ENCODE peak calls at places on chromosome 12, in five cellular contexts. D is natural killer cell, W is AG04450, Z is ascending aorta, X is NB4. J is an unnamed sample.

GRCh38 chr12:105748806-105749600 is 389.8 kb downstream of the NUAK1 start:
- DNase-seq in D (no peak), W (peak; percentile 49), Z (no peak), X (no peak), J (no peak)

GRCh38 chr12:67323007-67323406 is 53.8 kb downstream of the CAND1 start:
- DNase-seq in D (no peak), W (no peak), Z (no peak), X (no peak), J (no peak)

GRCh38 chr12:131399000-131399399 is 311.9 kb upstream of the SFSWAP start:
- DNase-seq in D (no peak), W (no peak), Z (no peak), X (no peak), J (no peak)

GRCh38 chr12:13204428-13204827 is 7.9 kb downstream of the EMP1 start:
- DNase-seq in D (no peak), W (peak; percentile 56), Z (no peak), X (no peak), J (no peak)

GRCh38 chr12:91931110-91931509 is 214.5 kb downstream of the BTG1 start:
- DNase-seq in D (no peak), W (no peak), Z (no peak), X (no peak), J (peak; percentile 64)

GRCh38 chr12:130435826-130436225 is 98.1 kb downstream of the PIWIL1 start:
- DNase-seq in D (no peak), W (no peak), Z (no peak), X (no peak), J (peak; percentile 50)

GRCh38 chr12:81520064-81520945 is 238.8 kb downstream of the PPFIA2 start:
- DNase-seq in D (no peak), W (no peak), Z (no peak), X (peak; percentile 10), J (no peak)

GRCh38 chr12:113019045-113019444 is 37.5 kb upstream of the DTX1 start:
- DNase-seq in D (no peak), W (no peak), Z (no peak), X (no peak), J (no peak)

GRCh38 chr12:82996168-82996812 is 309.6 kb downstream of the TMTC2 start:
- DNase-seq in D (no peak), W (no peak), Z (no peak), X (peak; percentile 12), J (no peak)

GRCh38 chr12:75751769-75752471 is 240.5 kb upstream of the KRR1 start:
- DNase-seq in D (no peak), W (no peak), Z (no peak), X (no peak), J (no peak)

GRCh38 chr12:91406920-91407341 is 224.3 kb upstream of the DCN start:
- DNase-seq in D (no peak), W (no peak), Z (no peak), X (no peak), J (no peak)

GRCh38 chr12:6778212-6778570 is 5.9 kb downstream of the LAG3 start:
- DNase-seq in D (no peak), W (no peak), Z (no peak), X (no peak), J (peak; percentile 91)

GRCh38 chr12:55938826-55939501 is 8.0 kb downstream of the DGKA start:
- DNase-seq in D (no peak), W (no peak), Z (no peak), X (no peak), J (no peak)

GRCh38 chr12:55940065-55940732 is 9.2 kb downstream of the DGKA start:
- DNase-seq in D (peak; percentile 76), W (peak; percentile 60), Z (peak; percentile 36), X (peak; percentile 92), J (peak; percentile 93)

GRCh38 chr12:55942577-55943136 is 11.7 kb downstream of the DGKA start:
- DNase-seq in D (no peak), W (no peak), Z (no peak), X (no peak), J (no peak)

GRCh38 chr12:55937956-55938355 is 7.0 kb downstream of the DGKA start:
- DNase-seq in D (no peak), W (no peak), Z (no peak), X (no peak), J (no peak)

GRCh38 chr12:55942055-55942454 is 11.1 kb downstream of the DGKA start:
- DNase-seq in D (no peak), W (no peak), Z (no peak), X (no peak), J (no peak)
- TF ChIP-seq CTCF in D (no peak), W (no peak), Z (no peak), X (no peak), J (no peak)

DNA sequence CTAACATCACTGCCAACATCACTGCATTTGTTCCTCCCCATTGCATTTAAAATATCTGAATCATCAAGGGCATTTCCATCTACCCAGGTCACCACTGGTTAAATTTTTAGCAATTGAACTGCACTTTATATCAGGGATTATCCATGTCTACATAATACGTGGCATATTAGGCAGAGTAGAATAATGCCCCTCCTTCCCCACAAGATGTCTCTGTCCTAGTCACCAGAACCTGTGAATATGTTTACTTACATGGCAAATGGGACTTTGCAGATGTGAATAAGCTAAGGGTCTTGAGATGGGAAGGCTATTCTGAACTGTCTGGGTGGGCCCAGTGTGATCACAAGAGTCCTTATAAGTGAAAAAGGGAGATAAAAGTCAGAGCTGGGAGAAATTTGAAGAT is 181.7 kb upstream of the ARID2 start:
- DNase-seq in D (no peak), W (no peak), Z (no peak), X (peak; percentile 38), J (no peak)
- TF ChIP-seq CTCF in D (no peak), W (no peak), Z (no peak), X (peak; percentile 27), J (no peak)

DNA sequence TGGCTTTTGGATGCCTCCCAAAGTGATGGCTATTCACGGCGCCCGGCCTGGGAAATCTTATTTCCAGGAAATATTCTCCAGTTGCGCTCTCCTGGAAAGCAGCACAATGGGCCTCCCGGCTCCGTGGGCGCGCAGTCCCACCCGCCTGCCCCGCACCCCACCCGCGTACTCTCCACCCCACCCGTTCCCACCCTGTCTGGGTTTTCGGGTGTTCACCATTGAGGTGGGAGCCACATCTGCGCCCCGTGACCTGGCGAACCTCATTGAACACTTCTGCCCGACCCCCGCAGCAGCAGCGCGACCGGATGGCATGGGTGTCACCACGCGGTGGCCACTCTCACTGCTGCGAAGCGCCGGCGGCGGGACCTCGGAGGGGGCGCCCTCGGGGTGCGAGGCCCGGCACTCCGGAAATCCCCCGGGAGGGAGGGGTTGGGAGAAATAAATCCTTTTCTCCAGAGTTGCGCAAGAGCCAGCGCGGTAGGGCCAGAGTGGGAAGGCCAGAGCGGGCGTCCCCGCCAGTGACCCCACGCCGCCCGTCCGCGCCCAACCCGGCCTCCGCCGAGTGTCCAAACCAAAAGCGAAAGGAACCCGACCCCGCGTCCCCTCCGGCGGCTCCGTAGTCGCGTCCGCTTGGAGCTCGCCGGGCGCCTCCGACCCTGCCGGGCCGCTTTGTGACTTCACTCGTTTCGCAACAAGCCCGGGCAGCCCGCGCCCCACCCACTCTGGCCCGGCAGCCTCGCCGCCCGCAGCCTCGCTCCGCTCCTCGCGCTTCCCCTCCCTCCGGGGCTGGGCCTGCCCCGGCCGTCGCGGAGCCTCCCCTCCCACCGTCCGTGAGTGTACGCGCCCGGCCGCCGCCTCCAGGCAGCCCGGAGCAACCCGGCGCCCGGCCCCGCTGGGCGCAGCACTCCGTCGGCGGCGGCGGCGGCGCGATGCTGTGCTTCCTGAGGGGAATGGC is at the start of gene DRAM1:
- DNase-seq in D (peak; percentile 82), W (peak; percentile 71), Z (peak; percentile 43), X (peak; percentile 97), J (peak; percentile 96)
- TF ChIP-seq CTCF in D (peak; percentile 20), W (no peak), Z (no peak), X (peak; percentile 6), J (no peak)

GRCh38 chr12:3533703-3534386 is 42.8 kb downstream of the PRMT8 start:
- DNase-seq in D (no peak), W (no peak), Z (no peak), X (no peak), J (peak; percentile 75)
- TF ChIP-seq CTCF in D (no peak), W (no peak), Z (no peak), X (no peak), J (no peak)

GRCh38 chr12:88812610-88813009 is 232.3 kb upstream of the KITLG start:
- DNase-seq in D (no peak), W (no peak), Z (no peak), X (no peak), J (no peak)
- TF ChIP-seq CTCF in D (no peak), W (no peak), Z (no peak), X (no peak), J (no peak)

GRCh38 chr12:5428332-5429221 is 3.3 kb upstream of the NTF3 start:
- DNase-seq in D (no peak), W (no peak), Z (no peak), X (peak; percentile 16), J (no peak)
- TF ChIP-seq CTCF in D (no peak), W (peak; percentile 80), Z (peak; percentile 60), X (peak; percentile 28), J (peak; percentile 16)

DNA sequence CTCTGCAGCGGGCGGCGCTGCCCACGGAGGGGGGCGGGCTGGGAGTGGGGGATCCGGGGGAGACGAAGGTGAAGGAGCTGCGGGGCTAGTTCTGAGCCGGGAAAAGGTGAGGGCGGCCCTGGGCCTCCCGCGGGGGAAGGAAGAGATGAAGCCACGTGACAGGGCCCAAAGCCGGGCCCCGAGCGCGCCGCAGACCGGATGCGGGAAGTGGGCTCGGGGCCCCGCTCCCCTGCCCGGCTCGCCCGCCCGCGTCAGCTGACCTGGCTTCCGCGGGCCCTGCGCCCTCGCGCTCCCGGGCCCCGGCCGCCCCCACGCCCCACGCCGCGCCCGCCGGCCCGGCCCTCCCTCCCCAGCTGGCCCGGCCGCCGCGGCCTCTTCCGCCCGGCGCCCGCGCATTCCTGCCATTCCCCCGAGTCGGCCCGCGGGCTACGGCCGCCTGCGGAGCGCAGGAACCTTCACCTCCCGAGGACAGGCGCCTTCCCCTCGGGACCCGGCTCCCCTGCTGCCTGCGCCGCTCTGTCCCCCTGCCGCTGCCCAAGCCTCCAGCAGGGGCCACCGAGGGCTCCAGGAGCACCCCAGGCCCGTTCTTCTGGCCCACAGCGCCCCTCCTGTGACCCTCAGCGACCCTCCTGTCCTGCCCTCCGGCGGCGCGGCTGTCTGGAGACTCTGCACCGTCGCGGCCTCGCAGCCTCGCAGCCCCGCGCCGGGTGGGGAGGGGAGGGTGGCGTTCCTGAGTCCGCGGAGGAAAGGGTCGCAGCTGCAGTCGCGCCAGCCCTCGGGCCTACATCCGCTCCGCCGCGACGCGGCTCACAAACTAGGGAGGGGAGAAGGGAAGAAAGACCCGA is 20.4 kb downstream of the NINJ2 start:
- DNase-seq in D (peak; percentile 75), W (no peak), Z (no peak), X (peak; percentile 92), J (peak; percentile 87)
- TF ChIP-seq CTCF in D (peak; percentile 33), W (peak; percentile 33), Z (peak; percentile 48), X (peak; percentile 27), J (peak; percentile 42)

GRCh38 chr12:56721721-56722120 is 3.4 kb downstream of the NACA start:
- DNase-seq in D (no peak), W (no peak), Z (no peak), X (no peak), J (no peak)
- TF ChIP-seq CTCF in D (no peak), W (no peak), Z (no peak), X (no peak), J (no peak)

J was measured in sigmoid colon.